ENCODE peak calls at places on chromosome 7, in eight cellular contexts. L is fibroblast of mammary gland; J is activated effector memory CD4-positive, alpha-beta T cell treated with Interleukin-2 at 50 U/mL for 16 hours; T is pulmonary artery endothelial cell; S is GM12865; N is WTC11; U is epithelial cell of esophagus; K is NCI-H1105. G is an unnamed sample.

GRCh38 chr7:116315803-116316202 is 105.5 kb downstream of the TES start:
- DNase-seq in L (no peak), J (no peak), T (no peak), S (peak), N (no peak), U (no peak), K (no peak), G (no peak)

GRCh38 chr7:50733552-50733951 is 49.1 kb downstream of the GRB10 start:
- DNase-seq in L (peak), J (no peak), T (no peak), S (no peak), N (no peak), U (peak), K (no peak), G (no peak)

GRCh38 chr7:19491821-19492452 is 216.9 kb downstream of the POLR1F start:
- DNase-seq in L (peak), J (no peak), T (no peak), S (peak), N (no peak), U (peak), K (no peak), G (no peak)

GRCh38 chr7:45697576-45698136 is 123.5 kb downstream of the ADCY1 start:
- DNase-seq in L (peak), J (no peak), T (no peak), S (no peak), N (peak), U (peak), K (no peak), G (no peak)

GRCh38 chr7:139043823-139044812 is 8.3 kb upstream of the ZC3HAV1L start:
- DNase-seq in L (no peak), J (peak), T (no peak), S (peak), N (no peak), U (peak), K (no peak), G (no peak)

GRCh38 chr7:8829100-8829499 is 395.7 kb downstream of the NXPH1 start:
- DNase-seq in L (no peak), J (no peak), T (no peak), S (no peak), N (no peak), U (no peak), K (no peak), G (no peak)

GRCh38 chr7:129368389-129368986 is 65.7 kb upstream of the STRIP2 start:
- DNase-seq in L (no peak), J (no peak), T (no peak), S (peak), N (no peak), U (no peak), K (no peak), G (no peak)

GRCh38 chr7:26081627-26082026 is 70.4 kb upstream of the NFE2L3 start:
- DNase-seq in L (no peak), J (no peak), T (no peak), S (no peak), N (no peak), U (peak), K (no peak), G (no peak)

GRCh38 chr7:90269163-90269562 is 24.2 kb downstream of the CFAP69 start:
- DNase-seq in L (no peak), J (no peak), T (no peak), S (no peak), N (no peak), U (peak), K (no peak), G (no peak)

GRCh38 chr7:105689093-105689819 is 108.0 kb upstream of the EFCAB10 start:
- DNase-seq in L (no peak), J (no peak), T (no peak), S (no peak), N (peak), U (no peak), K (no peak), G (no peak)

GRCh38 chr7:98409843-98410242 is 9.0 kb upstream of the BAIAP2L1 start:
- DNase-seq in L (no peak), J (no peak), T (no peak), S (no peak), N (no peak), U (no peak), K (no peak), G (no peak)

G was measured in WERI-Rb-1.